ENCODE peak calls at places on chromosome 14, in ten cellular contexts. One of them, this sample, is unnamed.

GRCh38 chr14:69643430-69644200 is 32.2 kb downstream of the SUSD6 start:
- DNase-seq in Peyer's patch: no peak
- DNase-seq in GM10248: no peak
- DNase-seq in esophagus squamous epithelium: no peak
- DNase-seq in stomach: peak
- DNase-seq in stimulated activated CD4-positive, alpha-beta T cell treated with anti-CD3 and anti-CD28 coated beads, Interleukin-1b, Interleukin-23, amount 100 ng/mL, for 48 hours: peak
- DNase-seq in astrocyte of the spinal cord: peak
- DNase-seq in neural crest cell: no peak
- DNase-seq in HEK293T: no peak
- DNase-seq in MM.1S: no peak
- DNase-seq in this sample: no peak

GRCh38 chr14:51022769-51023168 is 72.1 kb downstream of the TRIM9 start:
- DNase-seq in MM.1S: no peak
- DNase-seq in stimulated activated CD4-positive, alpha-beta T cell treated with anti-CD3 and anti-CD28 coated beads, Interleukin-1b, Interleukin-23, amount 100 ng/mL, for 48 hours: no peak
- DNase-seq in stomach: no peak
- DNase-seq in Peyer's patch: no peak
- DNase-seq in esophagus squamous epithelium: no peak
- DNase-seq in GM10248: no peak
- DNase-seq in HEK293T: no peak
- DNase-seq in neural crest cell: no peak
- DNase-seq in astrocyte of the spinal cord: no peak
- DNase-seq in this sample: no peak

GRCh38 chr14:63603749-63604277 is 37.9 kb downstream of the WDR89 start:
- DNase-seq in Peyer's patch: no peak
- DNase-seq in GM10248: no peak
- DNase-seq in esophagus squamous epithelium: no peak
- DNase-seq in neural crest cell: no peak
- DNase-seq in stomach: no peak
- DNase-seq in HEK293T: no peak
- DNase-seq in stimulated activated CD4-positive, alpha-beta T cell treated with anti-CD3 and anti-CD28 coated beads, Interleukin-1b, Interleukin-23, amount 100 ng/mL, for 48 hours: no peak
- DNase-seq in astrocyte of the spinal cord: no peak
- DNase-seq in MM.1S: no peak
- DNase-seq in this sample: no peak

GRCh38 chr14:78897443-78897842 is 727.3 kb downstream of the NRXN3 start:
- DNase-seq in HEK293T: no peak
- DNase-seq in neural crest cell: no peak
- DNase-seq in esophagus squamous epithelium: no peak
- DNase-seq in astrocyte of the spinal cord: no peak
- DNase-seq in GM10248: no peak
- DNase-seq in MM.1S: no peak
- DNase-seq in Peyer's patch: no peak
- DNase-seq in stomach: no peak
- DNase-seq in stimulated activated CD4-positive, alpha-beta T cell treated with anti-CD3 and anti-CD28 coated beads, Interleukin-1b, Interleukin-23, amount 100 ng/mL, for 48 hours: no peak
- DNase-seq in this sample: no peak

GRCh38 chr14:104036250-104036649 is 49.2 kb upstream of the ASPG start:
- DNase-seq in astrocyte of the spinal cord: no peak
- DNase-seq in stimulated activated CD4-positive, alpha-beta T cell treated with anti-CD3 and anti-CD28 coated beads, Interleukin-1b, Interleukin-23, amount 100 ng/mL, for 48 hours: no peak
- DNase-seq in Peyer's patch: no peak
- DNase-seq in stomach: no peak
- DNase-seq in neural crest cell: no peak
- DNase-seq in GM10248: no peak
- DNase-seq in HEK293T: no peak
- DNase-seq in MM.1S: no peak
- DNase-seq in esophagus squamous epithelium: no peak
- DNase-seq in this sample: no peak

GRCh38 chr14:24858052-24858451 is 191.9 kb downstream of the STXBP6 start:
- DNase-seq in astrocyte of the spinal cord: no peak
- DNase-seq in neural crest cell: no peak
- DNase-seq in GM10248: no peak
- DNase-seq in stimulated activated CD4-positive, alpha-beta T cell treated with anti-CD3 and anti-CD28 coated beads, Interleukin-1b, Interleukin-23, amount 100 ng/mL, for 48 hours: no peak
- DNase-seq in stomach: no peak
- DNase-seq in Peyer's patch: no peak
- DNase-seq in HEK293T: no peak
- DNase-seq in esophagus squamous epithelium: no peak
- DNase-seq in MM.1S: no peak
- DNase-seq in this sample: no peak

GRCh38 chr14:54206477-54206876 is 190.3 kb upstream of the CDKN3 start:
- DNase-seq in HEK293T: no peak
- DNase-seq in Peyer's patch: no peak
- DNase-seq in neural crest cell: no peak
- DNase-seq in stimulated activated CD4-positive, alpha-beta T cell treated with anti-CD3 and anti-CD28 coated beads, Interleukin-1b, Interleukin-23, amount 100 ng/mL, for 48 hours: no peak
- DNase-seq in MM.1S: no peak
- DNase-seq in esophagus squamous epithelium: no peak
- DNase-seq in GM10248: no peak
- DNase-seq in astrocyte of the spinal cord: no peak
- DNase-seq in stomach: peak
- DNase-seq in this sample: no peak

GRCh38 chr14:92449404-92449975 is 64.1 kb upstream of the RIN3 start:
- DNase-seq in esophagus squamous epithelium: no peak
- DNase-seq in GM10248: no peak
- DNase-seq in stimulated activated CD4-positive, alpha-beta T cell treated with anti-CD3 and anti-CD28 coated beads, Interleukin-1b, Interleukin-23, amount 100 ng/mL, for 48 hours: no peak
- DNase-seq in neural crest cell: no peak
- DNase-seq in astrocyte of the spinal cord: no peak
- DNase-seq in Peyer's patch: no peak
- DNase-seq in MM.1S: no peak
- DNase-seq in HEK293T: no peak
- DNase-seq in stomach: no peak
- DNase-seq in this sample: no peak

GRCh38 chr14:102645746-102646440 is 53.4 kb downstream of the RCOR1 start:
- DNase-seq in GM10248: no peak
- DNase-seq in neural crest cell: no peak
- DNase-seq in HEK293T: no peak
- DNase-seq in Peyer's patch: no peak
- DNase-seq in stimulated activated CD4-positive, alpha-beta T cell treated with anti-CD3 and anti-CD28 coated beads, Interleukin-1b, Interleukin-23, amount 100 ng/mL, for 48 hours: no peak
- DNase-seq in astrocyte of the spinal cord: no peak
- DNase-seq in stomach: no peak
- DNase-seq in esophagus squamous epithelium: no peak
- DNase-seq in MM.1S: no peak
- DNase-seq in this sample: no peak

GRCh38 chr14:22740020-22740419 is 26.5 kb upstream of the OXA1L start:
- DNase-seq in stimulated activated CD4-positive, alpha-beta T cell treated with anti-CD3 and anti-CD28 coated beads, Interleukin-1b, Interleukin-23, amount 100 ng/mL, for 48 hours: no peak
- DNase-seq in esophagus squamous epithelium: no peak
- DNase-seq in neural crest cell: no peak
- DNase-seq in astrocyte of the spinal cord: no peak
- DNase-seq in stomach: no peak
- DNase-seq in HEK293T: no peak
- DNase-seq in MM.1S: no peak
- DNase-seq in Peyer's patch: no peak
- DNase-seq in GM10248: no peak
- DNase-seq in this sample: no peak

GRCh38 chr14:60242420-60242819 is 6.6 kb upstream of the PPM1A start:
- DNase-seq in Peyer's patch: no peak
- DNase-seq in astrocyte of the spinal cord: no peak
- DNase-seq in stimulated activated CD4-positive, alpha-beta T cell treated with anti-CD3 and anti-CD28 coated beads, Interleukin-1b, Interleukin-23, amount 100 ng/mL, for 48 hours: no peak
- DNase-seq in GM10248: no peak
- DNase-seq in esophagus squamous epithelium: no peak
- DNase-seq in neural crest cell: no peak
- DNase-seq in MM.1S: no peak
- DNase-seq in stomach: no peak
- DNase-seq in HEK293T: no peak
- DNase-seq in this sample: no peak

GRCh38 chr14:53306267-53306721 is 153.2 kb upstream of the DDHD1 start:
- DNase-seq in stomach: peak
- DNase-seq in HEK293T: peak
- DNase-seq in astrocyte of the spinal cord: peak
- DNase-seq in MM.1S: peak
- DNase-seq in GM10248: peak
- DNase-seq in esophagus squamous epithelium: no peak
- DNase-seq in neural crest cell: peak
- DNase-seq in stimulated activated CD4-positive, alpha-beta T cell treated with anti-CD3 and anti-CD28 coated beads, Interleukin-1b, Interleukin-23, amount 100 ng/mL, for 48 hours: peak
- DNase-seq in Peyer's patch: peak
- DNase-seq in this sample: no peak

GRCh38 chr14:20712900-20713299 is 24.3 kb downstream of the ANG start:
- DNase-seq in GM10248: no peak
- DNase-seq in neural crest cell: no peak
- DNase-seq in astrocyte of the spinal cord: no peak
- DNase-seq in MM.1S: no peak
- DNase-seq in stomach: no peak
- DNase-seq in esophagus squamous epithelium: no peak
- DNase-seq in stimulated activated CD4-positive, alpha-beta T cell treated with anti-CD3 and anti-CD28 coated beads, Interleukin-1b, Interleukin-23, amount 100 ng/mL, for 48 hours: no peak
- DNase-seq in HEK293T: no peak
- DNase-seq in Peyer's patch: no peak
- DNase-seq in this sample: no peak

GRCh38 chr14:52988153-52988552 is 37.3 kb upstream of the FERMT2 start:
- DNase-seq in MM.1S: no peak
- DNase-seq in Peyer's patch: no peak
- DNase-seq in stomach: no peak
- DNase-seq in neural crest cell: no peak
- DNase-seq in astrocyte of the spinal cord: no peak
- DNase-seq in HEK293T: no peak
- DNase-seq in esophagus squamous epithelium: no peak
- DNase-seq in stimulated activated CD4-positive, alpha-beta T cell treated with anti-CD3 and anti-CD28 coated beads, Interleukin-1b, Interleukin-23, amount 100 ng/mL, for 48 hours: no peak
- DNase-seq in GM10248: no peak
- DNase-seq in this sample: no peak

GRCh38 chr14:41604793-41605534 is 1.7 kb upstream of the LRFN5 start:
- DNase-seq in Peyer's patch: no peak
- DNase-seq in stimulated activated CD4-positive, alpha-beta T cell treated with anti-CD3 and anti-CD28 coated beads, Interleukin-1b, Interleukin-23, amount 100 ng/mL, for 48 hours: no peak
- DNase-seq in astrocyte of the spinal cord: peak
- DNase-seq in esophagus squamous epithelium: no peak
- DNase-seq in neural crest cell: peak
- DNase-seq in MM.1S: no peak
- DNase-seq in GM10248: no peak
- DNase-seq in stomach: no peak
- DNase-seq in HEK293T: peak
- DNase-seq in this sample: no peak

GRCh38 chr14:20427231-20428009 is 8.5 kb downstream of the KLHL33 start:
- DNase-seq in GM10248: peak
- DNase-seq in Peyer's patch: no peak
- DNase-seq in stomach: no peak
- DNase-seq in esophagus squamous epithelium: no peak
- DNase-seq in astrocyte of the spinal cord: peak
- DNase-seq in MM.1S: no peak
- DNase-seq in neural crest cell: no peak
- DNase-seq in HEK293T: no peak
- DNase-seq in stimulated activated CD4-positive, alpha-beta T cell treated with anti-CD3 and anti-CD28 coated beads, Interleukin-1b, Interleukin-23, amount 100 ng/mL, for 48 hours: no peak
- DNase-seq in this sample: no peak

GRCh38 chr14:94383777-94384176 is 4.6 kb downstream of the SERPINA1 start:
- DNase-seq in astrocyte of the spinal cord: no peak
- DNase-seq in Peyer's patch: no peak
- DNase-seq in HEK293T: no peak
- DNase-seq in esophagus squamous epithelium: no peak
- DNase-seq in stimulated activated CD4-positive, alpha-beta T cell treated with anti-CD3 and anti-CD28 coated beads, Interleukin-1b, Interleukin-23, amount 100 ng/mL, for 48 hours: no peak
- DNase-seq in stomach: no peak
- DNase-seq in MM.1S: no peak
- DNase-seq in neural crest cell: no peak
- DNase-seq in GM10248: no peak
- DNase-seq in this sample: no peak

GRCh38 chr14:70186826-70187483 is 1.8 kb downstream of the SLC8A3 start:
- DNase-seq in stomach: no peak
- DNase-seq in esophagus squamous epithelium: no peak
- DNase-seq in HEK293T: no peak
- DNase-seq in neural crest cell: no peak
- DNase-seq in astrocyte of the spinal cord: peak
- DNase-seq in GM10248: peak
- DNase-seq in Peyer's patch: peak
- DNase-seq in stimulated activated CD4-positive, alpha-beta T cell treated with anti-CD3 and anti-CD28 coated beads, Interleukin-1b, Interleukin-23, amount 100 ng/mL, for 48 hours: peak
- DNase-seq in MM.1S: no peak
- DNase-seq in this sample: no peak

GRCh38 chr14:101836131-101836530 is 74.6 kb downstream of the PPP2R5C start:
- DNase-seq in astrocyte of the spinal cord: peak
- DNase-seq in neural crest cell: no peak
- DNase-seq in MM.1S: no peak
- DNase-seq in stomach: no peak
- DNase-seq in stimulated activated CD4-positive, alpha-beta T cell treated with anti-CD3 and anti-CD28 coated beads, Interleukin-1b, Interleukin-23, amount 100 ng/mL, for 48 hours: no peak
- DNase-seq in HEK293T: no peak
- DNase-seq in GM10248: no peak
- DNase-seq in esophagus squamous epithelium: no peak
- DNase-seq in Peyer's patch: no peak
- DNase-seq in this sample: no peak

GRCh38 chr14:53236708-53237107 is 83.6 kb upstream of the DDHD1 start:
- DNase-seq in stomach: no peak
- DNase-seq in Peyer's patch: no peak
- DNase-seq in neural crest cell: no peak
- DNase-seq in GM10248: no peak
- DNase-seq in astrocyte of the spinal cord: no peak
- DNase-seq in HEK293T: no peak
- DNase-seq in stimulated activated CD4-positive, alpha-beta T cell treated with anti-CD3 and anti-CD28 coated beads, Interleukin-1b, Interleukin-23, amount 100 ng/mL, for 48 hours: no peak
- DNase-seq in esophagus squamous epithelium: no peak
- DNase-seq in MM.1S: no peak
- DNase-seq in this sample: no peak

GRCh38 chr14:38255408-38255672 is 553 bp downstream of the CLEC14A start:
- DNase-seq in HEK293T: no peak
- DNase-seq in Peyer's patch: no peak
- DNase-seq in MM.1S: no peak
- DNase-seq in stimulated activated CD4-positive, alpha-beta T cell treated with anti-CD3 and anti-CD28 coated beads, Interleukin-1b, Interleukin-23, amount 100 ng/mL, for 48 hours: no peak
- DNase-seq in stomach: no peak
- DNase-seq in esophagus squamous epithelium: no peak
- DNase-seq in GM10248: no peak
- DNase-seq in neural crest cell: no peak
- DNase-seq in astrocyte of the spinal cord: peak
- DNase-seq in this sample: no peak

GRCh38 chr14:31388687-31389413 is 31.5 kb downstream of the HEATR5A start:
- DNase-seq in astrocyte of the spinal cord: no peak
- DNase-seq in esophagus squamous epithelium: no peak
- DNase-seq in MM.1S: peak
- DNase-seq in stimulated activated CD4-positive, alpha-beta T cell treated with anti-CD3 and anti-CD28 coated beads, Interleukin-1b, Interleukin-23, amount 100 ng/mL, for 48 hours: no peak
- DNase-seq in neural crest cell: no peak
- DNase-seq in Peyer's patch: no peak
- DNase-seq in GM10248: peak
- DNase-seq in HEK293T: no peak
- DNase-seq in stomach: no peak
- DNase-seq in this sample: no peak

GRCh38 chr14:77051101-77051500 is 22.6 kb upstream of the IRF2BPL start:
- DNase-seq in astrocyte of the spinal cord: no peak
- DNase-seq in stimulated activated CD4-positive, alpha-beta T cell treated with anti-CD3 and anti-CD28 coated beads, Interleukin-1b, Interleukin-23, amount 100 ng/mL, for 48 hours: no peak
- DNase-seq in MM.1S: no peak
- DNase-seq in stomach: peak
- DNase-seq in HEK293T: no peak
- DNase-seq in GM10248: no peak
- DNase-seq in neural crest cell: no peak
- DNase-seq in Peyer's patch: no peak
- DNase-seq in esophagus squamous epithelium: no peak
- DNase-seq in this sample: peak

GRCh38 chr14:24270537-24271133 is 762 bp downstream of the RABGGTA start:
- DNase-seq in MM.1S: no peak
- DNase-seq in stomach: peak
- DNase-seq in stimulated activated CD4-positive, alpha-beta T cell treated with anti-CD3 and anti-CD28 coated beads, Interleukin-1b, Interleukin-23, amount 100 ng/mL, for 48 hours: no peak
- DNase-seq in HEK293T: no peak
- DNase-seq in astrocyte of the spinal cord: no peak
- DNase-seq in GM10248: no peak
- DNase-seq in neural crest cell: no peak
- DNase-seq in esophagus squamous epithelium: no peak
- DNase-seq in Peyer's patch: no peak
- DNase-seq in this sample: no peak

GRCh38 chr14:94089479-94089878 is 8.4 kb downstream of the IFI27L1 start:
- DNase-seq in neural crest cell: no peak
- DNase-seq in esophagus squamous epithelium: no peak
- DNase-seq in astrocyte of the spinal cord: no peak
- DNase-seq in stomach: no peak
- DNase-seq in GM10248: no peak
- DNase-seq in stimulated activated CD4-positive, alpha-beta T cell treated with anti-CD3 and anti-CD28 coated beads, Interleukin-1b, Interleukin-23, amount 100 ng/mL, for 48 hours: no peak
- DNase-seq in HEK293T: no peak
- DNase-seq in Peyer's patch: no peak
- DNase-seq in MM.1S: no peak
- DNase-seq in this sample: no peak

GRCh38 chr14:60981626-60982455 is 796 bp downstream of the SLC38A6 start:
- DNase-seq in astrocyte of the spinal cord: peak
- DNase-seq in stimulated activated CD4-positive, alpha-beta T cell treated with anti-CD3 and anti-CD28 coated beads, Interleukin-1b, Interleukin-23, amount 100 ng/mL, for 48 hours: no peak
- DNase-seq in Peyer's patch: no peak
- DNase-seq in MM.1S: no peak
- DNase-seq in esophagus squamous epithelium: no peak
- DNase-seq in GM10248: no peak
- DNase-seq in stomach: no peak
- DNase-seq in HEK293T: peak
- DNase-seq in neural crest cell: no peak
- DNase-seq in this sample: no peak